ENCODE peak calls at places on chromosomes 11 and 22, in four cellular contexts. E is OCI-LY7, Z is left ventricle myocardium inferior, T is spleen. A is an unnamed sample. For H3K36me3, the result is how much of the 10 kb centered on the place peaks cover.

GRCh38 chr11:1573847-1574255 is 1.8 kb upstream of the DUSP8 start:
- DNase-seq in E (no peak), Z (no peak), T (no peak), A (no peak)

GRCh38 chr11:69711824-69712801 is 8.3 kb upstream of the FGF19 start:
- DNase-seq in E (no peak), Z (no peak), T (peak), A (no peak)

GRCh38 chr11:30990625-30991348 is 378.8 kb downstream of the DCDC1 start:
- DNase-seq in E (no peak), Z (no peak), T (no peak), A (no peak)

GRCh38 chr22:27620367-27621154 is 181.0 kb downstream of the MN1 start:
- DNase-seq in E (no peak), Z (no peak), T (no peak), A (no peak)

GRCh38 chr11:86672007-86672621 is at the start of gene ME3:
- DNase-seq in E (no peak), Z (peak), T (peak), A (peak)

GRCh38 chr11:45025716-45026492 is 75.2 kb upstream of the TP53I11 start:
- DNase-seq in E (peak), Z (peak), T (peak), A (peak)

GRCh38 chr11:128904872-128905344 is 13.8 kb downstream of the KCNJ5 start:
- DNase-seq in E (no peak), Z (peak), T (peak), A (no peak)

GRCh38 chr22:48481748-48482147 is 1345.9 kb downstream of the BRD1 start:
- DNase-seq in E (no peak), Z (no peak), T (no peak), A (no peak)

GRCh38 chr11:45180888-45181594 is 34.6 kb downstream of the PRDM11 start:
- DNase-seq in E (no peak), Z (peak), T (no peak), A (no peak)

GRCh38 chr22:24185001-24185500 is 3.8 kb downstream of the SUSD2 start:
- DNase-seq in E (no peak), Z (peak), T (no peak), A (no peak)

GRCh38 chr11:35177370-35177769 is 38.4 kb downstream of the CD44 start:
- DNase-seq in E (no peak), Z (no peak), T (no peak), A (no peak)

GRCh38 chr11:29184939-29185890 is 831.6 kb downstream of the KCNA4 start:
- DNase-seq in E (no peak), Z (no peak), T (no peak), A (no peak)

GRCh38 chr11:128421577-128421976 is 165.8 kb downstream of the ETS1 start:
- DNase-seq in E (no peak), Z (no peak), T (no peak), A (no peak)

GRCh38 chr22:23527971-23528740 is 51.9 kb downstream of the IGLL1 start:
- DNase-seq in E (peak), Z (no peak), T (peak), A (no peak)

GRCh38 chr11:73538381-73538872 is 59.5 kb downstream of the FAM168A start:
- DNase-seq in E (peak), Z (no peak), T (no peak), A (peak)

GRCh38 chr11:115324569-115325432 is 179.4 kb downstream of the CADM1 start:
- DNase-seq in E (peak), Z (no peak), T (no peak), A (peak)

GRCh38 chr22:41857160-41857859 is 24.4 kb downstream of the SREBF2 start:
- DNase-seq in E (peak), Z (no peak), T (no peak), A (peak)

GRCh38 chr11:19670030-19670761 is 42.4 kb upstream of the NAV2 start:
- DNase-seq in E (no peak), Z (no peak), T (no peak), A (no peak)

GRCh38 chr11:33500865-33501479 is 199.7 kb downstream of the C11orf91 start:
- DNase-seq in E (no peak), Z (no peak), T (no peak), A (no peak)

GRCh38 chr11:69918231-69918937 is 99.2 kb upstream of the FGF3 start:
- DNase-seq in E (no peak), Z (peak), T (no peak), A (no peak)

DNA sequence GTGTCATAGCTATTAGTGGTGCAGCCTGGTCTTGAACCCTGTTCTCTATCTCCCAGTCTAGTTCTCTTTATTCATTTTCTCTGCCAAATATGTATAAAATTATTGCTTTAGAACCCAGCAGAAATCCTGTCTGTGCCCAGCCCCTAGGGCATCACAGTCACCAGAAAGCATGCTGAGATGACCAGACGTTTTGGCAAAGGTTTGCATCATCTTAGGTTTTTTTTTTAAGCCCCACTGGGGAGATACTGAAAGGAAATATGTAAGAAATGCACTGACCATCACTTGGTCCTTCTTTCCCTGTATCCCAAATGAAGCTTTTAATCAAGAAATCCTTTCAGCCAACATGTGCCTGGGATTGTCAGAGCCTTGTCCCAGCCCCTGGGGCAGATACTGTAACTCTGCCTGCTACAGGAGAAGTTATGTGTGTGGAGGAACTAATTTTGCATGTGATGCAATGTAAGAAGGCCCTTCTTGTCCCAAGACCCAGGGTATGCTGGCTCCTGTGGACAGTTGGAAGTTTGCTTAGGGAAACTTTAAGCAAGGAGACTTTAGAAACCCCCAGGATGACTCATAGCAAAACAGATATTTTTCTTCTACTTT is 65.5 kb downstream of the PPFIBP2 start:
- DNase-seq in E (no peak), Z (no peak), T (no peak), A (no peak)
- H3K4me3 ChIP-seq in E (no peak), Z (peak), T (no peak), A (no peak)

GRCh38 chr22:19519041-19519926 is 4.9 kb downstream of the CLDN5 start:
- DNase-seq in E (no peak), Z (no peak), T (no peak), A (no peak)
- H3K36me3 ChIP-seq in E (half or more), Z (under half), T (under half), A (under half)

DNA sequence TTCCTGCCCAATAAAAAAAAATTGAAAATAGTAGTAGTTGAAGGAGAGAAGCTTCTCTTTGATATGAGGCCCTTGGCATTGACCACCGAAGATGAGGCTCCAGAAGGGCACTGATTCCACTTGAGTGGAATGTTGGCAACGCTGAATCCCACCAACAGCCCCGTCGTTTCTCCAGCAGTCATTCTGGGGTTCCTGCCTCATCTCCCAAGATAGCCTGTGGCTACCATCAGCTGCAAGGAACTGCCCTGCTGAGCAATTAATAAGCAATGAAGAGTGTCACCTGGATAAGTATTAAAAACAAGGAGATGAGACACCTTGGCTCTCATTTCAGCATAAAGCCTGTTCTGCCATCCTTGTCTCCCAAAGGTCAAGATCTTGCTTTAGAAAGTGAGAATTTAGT is 144.1 kb downstream of the CSNK2A3 start:
- DNase-seq in E (no peak), Z (no peak), T (no peak), A (no peak)
- H3K4me3 ChIP-seq in E (no peak), Z (no peak), T (no peak), A (no peak)

GRCh38 chr22:17607891-17608521 is 20.5 kb downstream of the ATP6V1E1 start:
- DNase-seq in E (no peak), Z (no peak), T (no peak), A (no peak)

GRCh38 chr22:17612057-17612456 is 16.5 kb downstream of the ATP6V1E1 start:
- DNase-seq in E (no peak), Z (no peak), T (no peak), A (no peak)

GRCh38 chr22:17613280-17613679 is 15.3 kb downstream of the ATP6V1E1 start:
- DNase-seq in E (no peak), Z (no peak), T (no peak), A (no peak)
- H3K36me3 ChIP-seq in E (half or more), Z (half or more), T (under half), A (under half)

GRCh38 chr22:28882545-28882877 is 861 bp upstream of the ZNRF3 start:
- DNase-seq in E (peak), Z (no peak), T (no peak), A (no peak)

GRCh38 chr22:28883657-28883916 is 215 bp downstream of the ZNRF3 start:
- DNase-seq in E (no peak), Z (no peak), T (no peak), A (no peak)

GRCh38 chr22:28883917-28884753 is 763 bp downstream of the ZNRF3 start:
- DNase-seq in E (peak), Z (peak), T (peak), A (peak)

GRCh38 chr22:28884754-28885375 is 1.5 kb downstream of the ZNRF3 start:
- DNase-seq in E (no peak), Z (no peak), T (peak), A (no peak)

GRCh38 chr22:28882878-28883656 is at the start of gene ZNRF3:
- DNase-seq in E (peak), Z (peak), T (peak), A (peak)
- H3K4me3 ChIP-seq in E (peak), Z (peak), T (peak), A (peak)

GRCh38 chr22:38312261-38312800 is 4.9 kb downstream of the CSNK1E start:
- DNase-seq in E (no peak), Z (no peak), T (no peak), A (no peak)

GRCh38 chr22:38311331-38311635 is 6.0 kb downstream of the CSNK1E start:
- DNase-seq in E (peak), Z (no peak), T (no peak), A (peak)

GRCh38 chr22:38314140-38314991 is 2.9 kb downstream of the CSNK1E start:
- DNase-seq in E (peak), Z (no peak), T (peak), A (peak)

GRCh38 chr22:38314992-38315800 is 2.0 kb downstream of the CSNK1E start:
- DNase-seq in E (peak), Z (no peak), T (peak), A (peak)

DNA sequence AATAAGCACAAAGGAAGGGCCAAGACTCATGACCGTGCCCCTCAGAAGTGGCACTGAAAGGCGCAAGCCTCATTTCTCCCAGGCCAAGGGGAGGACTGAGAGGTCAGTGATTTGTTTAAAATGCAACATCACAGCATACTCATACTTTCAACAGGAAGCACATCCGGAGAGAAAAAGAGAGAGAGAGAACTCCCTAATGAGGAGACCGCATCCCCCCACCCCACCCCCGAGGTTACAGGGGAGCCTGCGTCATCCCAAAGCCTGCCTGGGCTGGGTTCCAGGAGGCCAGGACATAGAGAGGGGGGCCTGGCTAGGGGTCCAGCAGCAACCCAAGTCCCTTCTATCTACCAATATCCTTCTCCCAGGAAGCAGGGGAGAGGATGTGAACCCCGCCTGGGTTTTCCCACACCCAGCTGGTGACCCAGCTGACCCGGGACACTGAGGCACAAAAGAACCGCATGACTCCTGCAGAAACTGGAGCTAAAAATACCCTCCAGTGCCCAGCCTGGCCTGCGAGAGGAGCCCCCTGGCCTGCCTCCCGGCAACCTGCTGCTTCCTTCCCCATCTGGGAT is 3.8 kb downstream of the CSNK1E start:
- DNase-seq in E (peak), Z (peak), T (peak), A (peak)
- H3K36me3 ChIP-seq in E (half or more), Z (under half), T (under half), A (under half)

GRCh38 chr11:65121865-65122696 is at the start of the genes FAU and MRPL49:
- DNase-seq in E (peak), Z (peak), T (peak), A (peak)

GRCh38 chr11:65119670-65119995 is 2.1 kb upstream of the ZNHIT2 start:
- DNase-seq in E (peak), Z (no peak), T (no peak), A (no peak)

GRCh38 chr11:65121447-65121864 is 478 bp downstream of the FAU start:
- DNase-seq in E (peak), Z (peak), T (peak), A (no peak)

GRCh38 chr11:65118097-65118837 is 766 bp upstream of the ZNHIT2 start:
- DNase-seq in E (no peak), Z (no peak), T (peak), A (no peak)

DNA sequence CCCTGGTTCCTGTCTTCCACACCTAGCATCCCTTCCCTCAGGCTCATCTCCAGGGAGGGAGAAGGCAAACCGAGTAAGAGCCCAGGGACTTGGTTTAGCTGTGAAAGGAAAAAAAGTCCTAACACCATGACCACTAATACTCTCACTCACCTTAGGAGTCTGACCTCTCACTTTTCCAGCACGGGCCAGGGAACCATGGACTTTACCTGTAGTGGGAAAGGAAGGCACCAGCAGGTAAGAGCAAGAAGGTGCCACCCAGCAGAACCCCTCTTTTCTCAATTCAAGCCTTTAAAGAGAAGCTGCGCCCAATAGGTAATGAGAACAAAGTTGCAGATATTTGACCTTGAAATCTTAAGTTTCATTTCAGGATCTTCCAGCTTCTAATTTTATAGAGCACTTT is 1.1 kb downstream of the FAU start:
- DNase-seq in E (no peak), Z (no peak), T (no peak), A (no peak)
- H3K4me3 ChIP-seq in E (peak), Z (peak), T (peak), A (peak)